ENCODE peak calls at places on chromosomes 11 and 22, in seven cellular contexts. Q is Peyer's patch, M is upper lobe of right lung, E is prostate gland, L is HCT116, U is nephron progenitor cell, G is brain microvascular endothelial cell. N is an unnamed sample.
A peak's percentile ranks its signal among the peaks of the same experiment; 100 is the strongest.

GRCh38 chr11:46381046-46381835 is at the start of gene MDK:
- DNase-seq in Q (no peak), M (no peak), E (no peak), L (no peak), U (peak; percentile 76), G (no peak), N (no peak)

GRCh38 chr11:101035872-101036271 is 93.7 kb downstream of the PGR start:
- DNase-seq in Q (no peak), M (no peak), E (no peak), L (no peak), U (no peak), G (no peak), N (no peak)

GRCh38 chr11:46012185-46012584 is 89.7 kb downstream of the LARGE2 start:
- DNase-seq in Q (no peak), M (no peak), E (no peak), L (no peak), U (no peak), G (no peak), N (no peak)

GRCh38 chr22:43878831-43879550 is 12.8 kb downstream of the PNPLA5 start:
- DNase-seq in Q (no peak), M (peak; percentile 36), E (no peak), L (no peak), U (no peak), G (no peak), N (no peak)

GRCh38 chr11:124837491-124837856 is 27.8 kb upstream of the ROBO3 start:
- DNase-seq in Q (no peak), M (no peak), E (no peak), L (peak; percentile 72), U (no peak), G (peak; percentile 82), N (peak; percentile 81)

GRCh38 chr22:36762687-36763260 is 13.1 kb downstream of the IFT27 start:
- DNase-seq in Q (no peak), M (peak; percentile 87), E (no peak), L (no peak), U (no peak), G (no peak), N (no peak)

GRCh38 chr11:111422494-111423249 is 43.6 kb upstream of the POU2AF1 start:
- DNase-seq in Q (peak; percentile 79), M (peak; percentile 83), E (peak; percentile 59), L (peak; percentile 37), U (peak; percentile 76), G (peak; percentile 32), N (no peak)

GRCh38 chr22:22431271-22432220 is 77.0 kb downstream of the ZNF280B start:
- DNase-seq in Q (peak; percentile 86), M (no peak), E (peak; percentile 33), L (peak; percentile 34), U (peak; percentile 81), G (peak; percentile 48), N (peak; percentile 1)

GRCh38 chr11:63573881-63574855 is 11.0 kb upstream of the PLAAT2 start:
- DNase-seq in Q (peak; percentile 43), M (no peak), E (peak; percentile 67), L (no peak), U (no peak), G (peak; percentile 87), N (peak; percentile 25)

GRCh38 chr22:33302049-33302545 is 243.9 kb upstream of the SYN3 start:
- DNase-seq in Q (peak; percentile 85), M (peak; percentile 84), E (peak; percentile 74), L (peak; percentile 0), U (peak; percentile 90), G (peak; percentile 74), N (peak; percentile 7)

GRCh38 chr11:111093061-111093460 is 152.5 kb upstream of the POU2AF2 start:
- DNase-seq in Q (no peak), M (no peak), E (no peak), L (no peak), U (no peak), G (no peak), N (no peak)

GRCh38 chr22:49788492-49788891 is 39.2 kb downstream of the BRD1 start:
- DNase-seq in Q (no peak), M (no peak), E (peak; percentile 46), L (no peak), U (no peak), G (no peak), N (no peak)

GRCh38 chr11:119786431-119787073 is 57.6 kb upstream of the NECTIN1 start:
- DNase-seq in Q (no peak), M (no peak), E (no peak), L (no peak), U (no peak), G (no peak), N (no peak)

GRCh38 chr11:2553886-2554285 is 109.1 kb downstream of the KCNQ1 start:
- DNase-seq in Q (no peak), M (peak; percentile 58), E (no peak), L (no peak), U (no peak), G (no peak), N (no peak)

GRCh38 chr11:96228472-96228871 is 114.5 kb downstream of the MAML2 start:
- DNase-seq in Q (no peak), M (no peak), E (peak; percentile 84), L (peak; percentile 16), U (no peak), G (peak; percentile 98), N (no peak)

GRCh38 chr22:44838316-44839016 is 86.1 kb downstream of the ARHGAP8 start:
- DNase-seq in Q (no peak), M (no peak), E (no peak), L (no peak), U (no peak), G (no peak), N (no peak)

GRCh38 chr22:27212081-27212480 is 554.7 kb downstream of the MIAT start:
- DNase-seq in Q (no peak), M (no peak), E (no peak), L (no peak), U (no peak), G (no peak), N (no peak)

GRCh38 chr11:128324531-128325141 is 262.7 kb downstream of the ETS1 start:
- DNase-seq in Q (peak; percentile 58), M (no peak), E (no peak), L (no peak), U (no peak), G (no peak), N (no peak)

GRCh38 chr22:28032896-28033295 is 113.8 kb upstream of the PITPNB start:
- DNase-seq in Q (no peak), M (no peak), E (no peak), L (no peak), U (no peak), G (no peak), N (no peak)

GRCh38 chr11:92302766-92303165 is 78.1 kb downstream of the FAT3 start:
- DNase-seq in Q (no peak), M (no peak), E (no peak), L (no peak), U (no peak), G (no peak), N (no peak)

GRCh38 chr22:25976346-25976745 is 192.9 kb upstream of the SEZ6L start:
- DNase-seq in Q (no peak), M (no peak), E (no peak), L (no peak), U (no peak), G (no peak), N (no peak)

GRCh38 chr11:134818531-134818930 is 406.5 kb upstream of the B3GAT1 start:
- DNase-seq in Q (no peak), M (no peak), E (no peak), L (no peak), U (no peak), G (no peak), N (no peak)

GRCh38 chr11:71298761-71299181 is 46.4 kb upstream of the SHANK2 start:
- DNase-seq in Q (no peak), M (peak; percentile 44), E (peak; percentile 2), L (no peak), U (no peak), G (no peak), N (no peak)

GRCh38 chr11:846496-847098 is 3.9 kb downstream of the TSPAN4 start:
- DNase-seq in Q (no peak), M (no peak), E (no peak), L (no peak), U (no peak), G (no peak), N (no peak)

GRCh38 chr11:112315057-112315720 is 54.5 kb upstream of the PLET1 start:
- DNase-seq in Q (no peak), M (no peak), E (no peak), L (no peak), U (no peak), G (no peak), N (no peak)

GRCh38 chr11:63945482-63946163 is 6.8 kb downstream of the NAA40 start:
- DNase-seq in Q (peak; percentile 34), M (peak; percentile 71), E (peak; percentile 85), L (peak; percentile 36), U (peak; percentile 61), G (peak; percentile 59), N (peak; percentile 39)

GRCh38 chr11:57499413-57499982 is 16.0 kb downstream of the SLC43A1 start:
- DNase-seq in Q (peak; percentile 66), M (peak; percentile 97), E (peak; percentile 94), L (peak; percentile 61), U (peak; percentile 99), G (peak; percentile 84), N (peak; percentile 21)

GRCh38 chr22:25406510-25407210 is 157.8 kb upstream of the GRK3 start:
- DNase-seq in Q (no peak), M (peak; percentile 67), E (no peak), L (no peak), U (no peak), G (no peak), N (no peak)

GRCh38 chr11:104943561-104943960 is 24.8 kb downstream of the CASP4 start:
- DNase-seq in Q (no peak), M (no peak), E (no peak), L (no peak), U (no peak), G (no peak), N (no peak)
- TF ChIP-seq CTCF in Q (no peak), M (no peak), E (no peak), L (no peak), U (no peak), G (no peak), N (no peak)

GRCh38 chr11:65352783-65353182 is 1.8 kb upstream of the TIGD3 start:
- DNase-seq in Q (no peak), M (no peak), E (no peak), L (no peak), U (no peak), G (no peak), N (no peak)
- TF ChIP-seq CTCF in Q (peak; percentile 30), M (peak; percentile 31), E (no peak), L (peak; percentile 31), U (peak; percentile 20), G (peak; percentile 33), N (peak; percentile 36)

GRCh38 chr11:129364143-129364654 is 11.4 kb upstream of the BARX2 start:
- DNase-seq in Q (peak; percentile 21), M (peak; percentile 90), E (peak; percentile 89), L (peak; percentile 85), U (peak; percentile 91), G (peak; percentile 71), N (peak; percentile 52)
- TF ChIP-seq CTCF in Q (peak; percentile 100), M (peak; percentile 94), E (peak; percentile 97), L (peak; percentile 100), U (peak; percentile 100), G (peak; percentile 100), N (peak; percentile 100)

DNA sequence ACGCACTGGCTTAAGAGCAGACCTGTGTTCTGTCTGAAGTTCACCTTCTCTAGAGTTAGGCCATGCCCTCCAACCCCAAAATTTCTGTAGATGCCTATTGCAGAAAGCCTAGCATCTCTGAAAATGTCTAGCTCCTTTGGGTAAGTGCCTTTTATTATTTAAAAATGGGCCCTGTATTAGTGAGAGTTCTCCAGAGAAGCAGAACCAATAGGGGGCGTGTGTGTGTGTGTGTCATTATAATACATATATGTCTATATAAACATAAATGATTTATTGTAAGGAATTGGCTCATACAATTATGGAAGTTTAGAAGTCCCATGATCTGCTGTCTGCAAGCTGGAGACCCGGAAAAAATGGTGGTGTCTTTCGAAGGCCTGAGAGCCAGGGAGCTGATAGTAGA is 144.7 kb downstream of the TTC17 start:
- DNase-seq in Q (no peak), M (no peak), E (no peak), L (no peak), U (no peak), G (peak; percentile 19), N (no peak)
- TF ChIP-seq CTCF in Q (no peak), M (no peak), E (no peak), L (no peak), U (no peak), G (peak; percentile 32), N (peak; percentile 29)

N was measured in AG09309.